ENCODE peak calls at places on chromosomes 6 and 20, in six cellular contexts. Y is HT-29, T is H54, X is mesenteric fat pad, H is HAP-1, F is activated T-cell treated with anti-CD3 and anti-CD28 coated beads for 24 hours. B is an unnamed sample.

GRCh38 chr20:33863440-33864323 is 52.5 kb downstream of the CHMP4B start:
- DNase-seq in Y (no peak), T (no peak), X (no peak), H (no peak), F (no peak), B (no peak)

GRCh38 chr6:109424946-109425345 is 15.5 kb downstream of the PPIL6 start:
- DNase-seq in Y (no peak), T (no peak), X (no peak), H (no peak), F (no peak), B (no peak)

GRCh38 chr6:135087803-135088202 is 33.2 kb upstream of the HBS1L start:
- DNase-seq in Y (no peak), T (no peak), X (no peak), H (no peak), F (no peak), B (no peak)

GRCh38 chr6:105748737-105749161 is 337.4 kb upstream of the PRDM1 start:
- DNase-seq in Y (no peak), T (no peak), X (no peak), H (no peak), F (no peak), B (peak)

GRCh38 chr6:112946051-112946450 is 598.9 kb downstream of the RFPL4B start:
- DNase-seq in Y (no peak), T (no peak), X (no peak), H (no peak), F (no peak), B (peak)

GRCh38 chr20:56664791-56665190 is 35.7 kb downstream of the TFAP2C start:
- DNase-seq in Y (no peak), T (no peak), X (no peak), H (peak), F (no peak), B (no peak)

GRCh38 chr20:3716195-3716834 is 3.9 kb upstream of the SIGLEC1 start:
- DNase-seq in Y (peak), T (peak), X (no peak), H (peak), F (peak), B (peak)

GRCh38 chr6:34317172-34317477 is 68.3 kb upstream of the SMIM29 start:
- DNase-seq in Y (no peak), T (no peak), X (no peak), H (no peak), F (no peak), B (no peak)

GRCh38 chr6:52417675-52418111 is 2.4 kb upstream of the EFHC1 start:
- DNase-seq in Y (peak), T (no peak), X (no peak), H (peak), F (no peak), B (peak)

GRCh38 chr6:3697609-3698008 is 53.9 kb downstream of the PXDC1 start:
- DNase-seq in Y (no peak), T (peak), X (no peak), H (no peak), F (no peak), B (peak)

GRCh38 chr6:161274488-161274858 is 612 bp upstream of the AGPAT4 start:
- DNase-seq in Y (peak), T (no peak), X (no peak), H (no peak), F (no peak), B (no peak)

GRCh38 chr20:38790210-38791053 is 15.1 kb upstream of the PPP1R16B start:
- DNase-seq in Y (peak), T (no peak), X (no peak), H (peak), F (no peak), B (peak)

GRCh38 chr6:170449231-170449630 is 103.9 kb downstream of the PSMB1 start:
- DNase-seq in Y (no peak), T (no peak), X (no peak), H (no peak), F (no peak), B (no peak)

GRCh38 chr20:1720226-1720625 is 62.6 kb upstream of the SIRPG start:
- DNase-seq in Y (no peak), T (no peak), X (no peak), H (no peak), F (no peak), B (no peak)

GRCh38 chr6:21180155-21180554 is 413.4 kb upstream of the SOX4 start:
- DNase-seq in Y (no peak), T (no peak), X (no peak), H (no peak), F (no peak), B (no peak)

GRCh38 chr20:13022401-13023170 is 13.8 kb downstream of the SPTLC3 start:
- DNase-seq in Y (no peak), T (peak), X (no peak), H (no peak), F (no peak), B (peak)

GRCh38 chr6:1525364-1526038 is 84.2 kb upstream of the FOXC1 start:
- DNase-seq in Y (no peak), T (no peak), X (no peak), H (no peak), F (no peak), B (no peak)

GRCh38 chr6:54646551-54647300 is 199.8 kb upstream of the FAM83B start:
- DNase-seq in Y (no peak), T (no peak), X (no peak), H (no peak), F (no peak), B (peak)

GRCh38 chr6:2632943-2633584 is 117.7 kb downstream of the MYLK4 start:
- DNase-seq in Y (no peak), T (no peak), X (no peak), H (no peak), F (no peak), B (no peak)

GRCh38 chr6:33207569-33208088 is 671 bp upstream of the RING1 start:
- DNase-seq in Y (peak), T (no peak), X (peak), H (peak), F (no peak), B (peak)

GRCh38 chr6:75143186-75143585 is 62.7 kb downstream of the COL12A1 start:
- DNase-seq in Y (no peak), T (no peak), X (no peak), H (no peak), F (no peak), B (peak)

GRCh38 chr20:3248167-3248992 is 9.4 kb upstream of the SLC4A11 start:
- DNase-seq in Y (no peak), T (no peak), X (no peak), H (peak), F (no peak), B (peak)

GRCh38 chr20:50634191-50634590 is 57.2 kb downstream of the RIPOR3 start:
- DNase-seq in Y (no peak), T (no peak), X (no peak), H (no peak), F (no peak), B (no peak)

GRCh38 chr6:44075137-44076015 is 51.9 kb downstream of the MRPL14 start:
- DNase-seq in Y (no peak), T (no peak), X (no peak), H (no peak), F (no peak), B (no peak)

GRCh38 chr6:130018830-130019795 is 732 bp downstream of the L3MBTL3 start:
- DNase-seq in Y (peak), T (no peak), X (no peak), H (peak), F (peak), B (peak)

GRCh38 chr6:125832396-125832795 is 41.6 kb downstream of the NCOA7 start:
- DNase-seq in Y (no peak), T (no peak), X (no peak), H (no peak), F (no peak), B (no peak)

GRCh38 chr20:43755851-43756250 is 29.0 kb upstream of the GTSF1L start:
- DNase-seq in Y (no peak), T (no peak), X (no peak), H (no peak), F (no peak), B (peak)

GRCh38 chr6:156658186-156658585 is 119.0 kb upstream of the ARID1B start:
- DNase-seq in Y (no peak), T (no peak), X (no peak), H (peak), F (no peak), B (peak)

B was measured in fibroblast of lung.